ENCODE peak calls at places on chromosomes 4 and X, in eight cellular contexts. U is hypothalamus, C is fibroblast of villous mesenchyme, E is substantia nigra, S is breast epithelium, W is stomach, Q is H9, G is astrocyte. B is an unnamed sample.

GRCh38 chr4:53905935-53906377 is 158.4 kb downstream of the CHIC2 start:
- DNase-seq in U (no peak), C (peak), E (peak), G (peak), W (peak), S (no peak), Q (peak), B (peak)

GRCh38 chrX:120308959-120309872 is 2.0 kb downstream of the TMEM255A start:
- DNase-seq in C (peak), S (peak), G (peak), Q (peak), E (peak), W (peak), U (peak), B (peak)

GRCh38 chrX:9273744-9274143 is 191.1 kb upstream of the TBL1X start:
- DNase-seq in S (no peak), C (no peak), Q (no peak), G (no peak), W (no peak), E (no peak), U (no peak), B (no peak)

GRCh38 chr4:153748378-153748777 is 11.4 kb downstream of the RNF175 start:
- DNase-seq in W (no peak), U (no peak), S (no peak), E (no peak), Q (no peak), G (peak), C (peak), B (no peak)

GRCh38 chr4:124459922-124460301 is 252.6 kb downstream of the ANKRD50 start:
- DNase-seq in S (no peak), G (no peak), E (no peak), C (peak), Q (peak), U (no peak), W (no peak), B (no peak)

GRCh38 chr4:158636619-158637018 is 35.1 kb downstream of the C4orf46 start:
- DNase-seq in G (no peak), E (no peak), U (no peak), Q (no peak), C (no peak), W (no peak), S (no peak), B (no peak)

GRCh38 chrX:118526149-118526548 is 30.5 kb downstream of the DOCK11 start:
- DNase-seq in S (no peak), C (no peak), U (no peak), E (no peak), G (no peak), W (no peak), Q (no peak), B (no peak)

GRCh38 chr4:145934434-145935047 is 4.1 kb downstream of the ZNF827 start:
- DNase-seq in S (no peak), C (no peak), U (no peak), Q (no peak), E (no peak), G (no peak), W (no peak), B (no peak)

GRCh38 chr4:6198768-6199343 is 1.5 kb downstream of the JAKMIP1 start:
- DNase-seq in S (no peak), G (no peak), Q (peak), C (peak), W (no peak), E (no peak), U (no peak), B (no peak)